ENCODE peak calls at places on chromosomes 3 and 15, in seven cellular contexts. C is NCI-H146; Q is left ventricle myocardium inferior; Z is activated CD8-positive, alpha-beta memory T cell treated with anti-CD3 and anti-CD28 coated beads, Interleukin-2, amount 50 U/mL, for 4 hours; O is RPMI8226; N is memory B cell; L is ovary. S is an unnamed sample.
A peak's percentile ranks its signal among the peaks of the same experiment; 100 is the strongest.

GRCh38 chr3:182413061-182413460 is 380.2 kb upstream of the ATP11B start:
- DNase-seq in C (no peak), Q (no peak), Z (no peak), O (peak; percentile 46), N (no peak), L (no peak), S (no peak)

GRCh38 chr3:99269606-99270355 is 368.3 kb upstream of the DCBLD2 start:
- DNase-seq in C (no peak), Q (peak; percentile 25), Z (no peak), O (no peak), N (no peak), L (no peak), S (no peak)

GRCh38 chr15:31487811-31488436 is 161.3 kb downstream of the KLF13 start:
- DNase-seq in C (no peak), Q (no peak), Z (no peak), O (no peak), N (no peak), L (no peak), S (no peak)

GRCh38 chr15:99433026-99433756 is 132.6 kb upstream of the MEF2A start:
- DNase-seq in C (no peak), Q (peak; percentile 44), Z (peak; percentile 25), O (no peak), N (no peak), L (peak; percentile 25), S (no peak)

GRCh38 chr3:60226907-60227306 is 1024.3 kb downstream of the FHIT start:
- DNase-seq in C (no peak), Q (no peak), Z (no peak), O (no peak), N (no peak), L (no peak), S (peak; percentile 19)

GRCh38 chr3:10384541-10385360 is 63.8 kb upstream of the SEC13 start:
- DNase-seq in C (no peak), Q (no peak), Z (no peak), O (no peak), N (no peak), L (no peak), S (no peak)

GRCh38 chr3:141796436-141797166 is 33.4 kb downstream of the GRK7 start:
- DNase-seq in C (no peak), Q (no peak), Z (peak; percentile 71), O (peak; percentile 42), N (peak; percentile 24), L (no peak), S (no peak)

GRCh38 chr15:33031324-33031736 is 163.2 kb downstream of the FMN1 start:
- DNase-seq in C (no peak), Q (no peak), Z (no peak), O (peak; percentile 59), N (no peak), L (no peak), S (no peak)

GRCh38 chr15:73746883-73747282 is 6.3 kb downstream of the INSYN1 start:
- DNase-seq in C (no peak), Q (no peak), Z (no peak), O (no peak), N (no peak), L (no peak), S (no peak)

GRCh38 chr3:99927651-99928390 is 110.2 kb downstream of the CMSS1 start:
- DNase-seq in C (no peak), Q (no peak), Z (no peak), O (no peak), N (no peak), L (no peak), S (peak; percentile 38)

GRCh38 chr3:15959434-15959811 is 161.6 kb upstream of the ANKRD28 start:
- DNase-seq in C (no peak), Q (no peak), Z (no peak), O (no peak), N (no peak), L (no peak), S (no peak)

GRCh38 chr3:108861401-108861800 is 38.8 kb downstream of the TRAT1 start:
- DNase-seq in C (peak; percentile 14), Q (no peak), Z (no peak), O (no peak), N (no peak), L (no peak), S (no peak)

GRCh38 chr3:29240248-29240647 is 40.6 kb upstream of the RBMS3 start:
- DNase-seq in C (no peak), Q (no peak), Z (no peak), O (no peak), N (no peak), L (no peak), S (peak; percentile 11)

GRCh38 chr15:71914092-71914491 is 103.7 kb downstream of the NR2E3 start:
- DNase-seq in C (no peak), Q (no peak), Z (no peak), O (no peak), N (no peak), L (no peak), S (no peak)

GRCh38 chr3:34176723-34177122 is 378.3 kb downstream of the PDCD6IP start:
- DNase-seq in C (no peak), Q (no peak), Z (no peak), O (no peak), N (no peak), L (no peak), S (no peak)

GRCh38 chr3:160163259-160163878 is 61.9 kb upstream of the C3orf80 start:
- DNase-seq in C (peak; percentile 58), Q (no peak), Z (no peak), O (peak; percentile 17), N (no peak), L (no peak), S (no peak)

S was measured in iPS-NIHi11.